ENCODE peak calls at places on chromosome 22, in seven cellular contexts. B is astrocyte; S is SW 1271; P is right lobe of liver; Z is glutamatergic neuron; E is kidney tubule cell; Q is activated CD4-positive, alpha-beta T cell treated with anti-CD3 and anti-CD28 coated beads for 1 hour. O is an unnamed sample.

GRCh38 chr22:25645964-25646363 is 81.5 kb downstream of the GRK3 start:
- DNase-seq in B (no peak), S (no peak), P (no peak), Z (no peak), E (no peak), Q (no peak), O (no peak)

GRCh38 chr22:39622881-39623367 is 52.4 kb downstream of the CACNA1I start:
- DNase-seq in B (no peak), S (no peak), P (no peak), Z (peak), E (peak), Q (peak), O (peak)

GRCh38 chr22:45887202-45888131 is 89.5 kb downstream of the WNT7B start:
- DNase-seq in B (no peak), S (no peak), P (peak), Z (peak), E (peak), Q (no peak), O (no peak)

GRCh38 chr22:37244114-37244921 is at the start of gene RAC2:
- DNase-seq in B (peak), S (no peak), P (peak), Z (no peak), E (peak), Q (peak), O (peak)

GRCh38 chr22:49510718-49511117 is 317.0 kb downstream of the BRD1 start:
- DNase-seq in B (no peak), S (no peak), P (no peak), Z (no peak), E (no peak), Q (no peak), O (no peak)

GRCh38 chr22:17972385-17973181 is 51.8 kb downstream of the MICAL3 start:
- DNase-seq in B (peak), S (no peak), P (peak), Z (no peak), E (peak), Q (no peak), O (peak)

GRCh38 chr22:50730941-50731661 is 6.9 kb upstream of the ACR start:
- DNase-seq in B (no peak), S (no peak), P (peak), Z (no peak), E (no peak), Q (no peak), O (no peak)

GRCh38 chr22:32917577-32918375 is 116.3 kb downstream of the TIMP3 start:
- DNase-seq in B (no peak), S (no peak), P (no peak), Z (peak), E (peak), Q (no peak), O (no peak)

GRCh38 chr22:28904211-28904808 is 20.9 kb downstream of the ZNRF3 start:
- DNase-seq in B (peak), S (no peak), P (no peak), Z (no peak), E (peak), Q (no peak), O (peak)

GRCh38 chr22:45397806-45398205 is 15.6 kb downstream of the SMC1B start:
- DNase-seq in B (no peak), S (no peak), P (no peak), Z (no peak), E (no peak), Q (no peak), O (no peak)

GRCh38 chr22:19356708-19357269 is 65.3 kb upstream of the CLTCL1 start:
- DNase-seq in B (no peak), S (no peak), P (no peak), Z (no peak), E (no peak), Q (no peak), O (no peak)

GRCh38 chr22:48241658-48242057 is 1479.2 kb downstream of the TBC1D22A start:
- DNase-seq in B (no peak), S (no peak), P (peak), Z (no peak), E (no peak), Q (no peak), O (no peak)

GRCh38 chr22:17476838-17477237 is 86.5 kb upstream of the SLC25A18 start:
- DNase-seq in B (no peak), S (no peak), P (no peak), Z (no peak), E (no peak), Q (no peak), O (no peak)

GRCh38 chr22:28075260-28075981 is 156.4 kb upstream of the PITPNB start:
- DNase-seq in B (peak), S (no peak), P (no peak), Z (no peak), E (peak), Q (no peak), O (peak)

GRCh38 chr22:25362883-25363240 is 143.4 kb downstream of the CRYBB2 start:
- DNase-seq in B (no peak), S (no peak), P (no peak), Z (no peak), E (no peak), Q (no peak), O (no peak)

GRCh38 chr22:42304021-42304790 is 33.8 kb upstream of the TCF20 start:
- DNase-seq in B (no peak), S (no peak), P (no peak), Z (peak), E (no peak), Q (no peak), O (no peak)

GRCh38 chr22:47206185-47206584 is 443.7 kb downstream of the TBC1D22A start:
- DNase-seq in B (no peak), S (no peak), P (no peak), Z (no peak), E (no peak), Q (peak), O (no peak)

GRCh38 chr22:40081662-40082061 is 86.9 kb downstream of the FAM83F start:
- DNase-seq in B (no peak), S (no peak), P (no peak), Z (no peak), E (no peak), Q (no peak), O (no peak)

GRCh38 chr22:42805016-42805997 is 51.8 kb downstream of the ARFGAP3 start:
- DNase-seq in B (no peak), S (no peak), P (peak), Z (no peak), E (peak), Q (no peak), O (no peak)

GRCh38 chr22:49469896-49470740 is 357.6 kb downstream of the BRD1 start:
- DNase-seq in B (no peak), S (no peak), P (no peak), Z (no peak), E (no peak), Q (no peak), O (no peak)

GRCh38 chr22:49853981-49854791 is 542 bp downstream of the ZBED4 start:
- DNase-seq in B (no peak), S (no peak), P (peak), Z (peak), E (peak), Q (no peak), O (peak)

GRCh38 chr22:37122598-37123180 is 13.2 kb upstream of the TMPRSS6 start:
- DNase-seq in B (no peak), S (no peak), P (no peak), Z (no peak), E (no peak), Q (no peak), O (no peak)

GRCh38 chr22:44063462-44064371 is 39.6 kb downstream of the PARVB start:
- DNase-seq in B (no peak), S (no peak), P (no peak), Z (no peak), E (no peak), Q (no peak), O (no peak)

GRCh38 chr22:40331706-40332105 is 14.6 kb upstream of the ADSL start:
- DNase-seq in B (no peak), S (no peak), P (no peak), Z (no peak), E (no peak), Q (no peak), O (no peak)